ENCODE peak calls at places on chromosomes 1 and 21, in five cellular contexts. K, C, O, A and Q are unnamed samples.

GRCh38 chr1:207808322-207808705 is 56.5 kb downstream of the CD46 start:
- DNase-seq in K (no peak), C (no peak), O (no peak), A (no peak), Q (peak; percentile 93)

GRCh38 chr1:6392081-6392879 is 1.3 kb downstream of the ACOT7 start:
- DNase-seq in K (no peak), C (no peak), O (no peak), A (peak; percentile 67), Q (no peak)

GRCh38 chr1:29974345-29974744 is 738.0 kb downstream of the PTPRU start:
- DNase-seq in K (peak; percentile 73), C (peak; percentile 85), O (peak; percentile 68), A (peak; percentile 5), Q (peak; percentile 94)

GRCh38 chr1:64826991-64827390 is 82.1 kb downstream of the RAVER2 start:
- DNase-seq in K (no peak), C (peak; percentile 24), O (no peak), A (peak; percentile 28), Q (no peak)

GRCh38 chr1:223363856-223364684 is at the start of gene SUSD4:
- DNase-seq in K (no peak), C (no peak), O (no peak), A (peak; percentile 41), Q (no peak)

GRCh38 chr1:23423415-23424170 is 955 bp downstream of the TCEA3 start:
- DNase-seq in K (no peak), C (no peak), O (no peak), A (no peak), Q (no peak)

GRCh38 chr21:44067011-44067839 is 40.0 kb upstream of the PWP2 start:
- DNase-seq in K (no peak), C (no peak), O (no peak), A (no peak), Q (no peak)

GRCh38 chr1:174165471-174166137 is 6.3 kb downstream of the RABGAP1L start:
- DNase-seq in K (no peak), C (no peak), O (no peak), A (peak; percentile 71), Q (no peak)

GRCh38 chr1:171113377-171113776 is 22.7 kb downstream of the FMO3 start:
- DNase-seq in K (peak; percentile 13), C (no peak), O (no peak), A (no peak), Q (no peak)

GRCh38 chr1:234231061-234231892 is 142.0 kb upstream of the COA6 start:
- DNase-seq in K (no peak), C (no peak), O (no peak), A (no peak), Q (no peak)

GRCh38 chr21:29334717-29335428 is 36.2 kb downstream of the BACH1 start:
- DNase-seq in K (no peak), C (peak; percentile 90), O (peak; percentile 69), A (no peak), Q (no peak)

GRCh38 chr1:154179951-154180687 is 11.8 kb downstream of the TPM3 start:
- DNase-seq in K (no peak), C (no peak), O (no peak), A (peak; percentile 62), Q (no peak)

GRCh38 chr1:203117611-203118575 is 9.6 kb upstream of the ADORA1 start:
- DNase-seq in K (peak; percentile 21), C (peak; percentile 14), O (peak; percentile 72), A (peak; percentile 43), Q (peak; percentile 31)
- TF ChIP-seq CTCF in K (peak; percentile 85), C (peak; percentile 89), O (peak; percentile 71), A (peak; percentile 61), Q (peak; percentile 82)

DNA sequence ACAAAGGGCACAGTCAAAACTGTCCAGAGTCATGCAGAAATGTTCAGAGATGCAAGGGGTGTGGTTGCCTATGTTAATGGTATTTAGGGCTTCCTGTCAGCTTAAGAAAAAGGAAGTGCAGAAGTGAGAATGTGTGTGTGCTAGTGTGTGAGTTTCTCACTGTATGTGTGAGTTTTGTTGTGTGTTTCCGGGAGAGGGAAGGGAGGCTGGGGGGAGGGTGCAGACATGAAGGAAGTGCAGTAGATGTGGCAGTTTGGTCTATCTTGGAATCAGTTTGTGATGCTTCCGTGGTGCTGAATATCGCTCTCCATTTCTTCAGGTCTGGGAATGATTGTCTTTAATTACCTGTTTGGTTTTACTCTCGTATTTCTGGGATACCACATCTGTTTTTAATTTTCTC is 16.5 kb upstream of the ATP6V1G3 start:
- DNase-seq in K (no peak), C (no peak), O (no peak), A (peak; percentile 81), Q (no peak)
- H3K4me3 ChIP-seq in K (no peak overlapping the region), C (no peak overlapping the region), O (no peak overlapping the region), A (no peak overlapping the region), Q (no peak overlapping the region)

DNA sequence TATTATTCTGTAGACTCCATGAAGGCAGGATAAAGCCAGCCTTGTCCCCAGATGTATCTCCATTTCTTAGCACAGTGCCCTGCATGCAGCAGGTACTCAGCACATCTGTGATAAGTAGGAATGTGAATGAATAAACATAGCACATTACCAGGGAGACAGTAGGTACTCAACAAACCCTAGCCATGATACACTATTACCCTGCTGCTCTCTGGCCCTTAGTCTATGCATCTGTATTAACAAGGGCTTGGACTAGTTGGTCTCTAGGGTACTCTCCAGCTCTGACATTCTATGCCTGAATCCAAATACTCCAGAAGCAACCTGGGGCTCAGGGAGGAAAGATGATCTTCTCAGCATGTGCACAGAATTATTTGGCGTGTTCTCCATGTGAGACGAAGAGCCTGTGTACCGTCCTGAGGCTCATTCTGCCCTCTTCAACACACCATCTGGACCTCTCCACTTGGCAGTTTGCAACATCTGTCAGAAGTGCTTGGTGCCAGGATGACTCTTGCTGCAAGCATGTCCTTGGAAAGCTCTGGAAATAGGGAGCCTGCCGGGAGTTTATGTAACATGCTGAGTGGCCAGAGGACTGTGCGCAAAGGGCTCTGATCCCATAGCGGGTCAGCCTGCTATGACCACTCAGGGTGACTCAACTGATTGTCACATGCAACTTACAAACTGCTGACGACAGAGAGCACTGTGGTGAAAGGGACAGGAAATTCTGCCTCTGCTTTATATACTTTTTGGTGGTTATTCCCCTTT is 228.2 kb upstream of the USP24 start:
- DNase-seq in K (peak; percentile 96), C (peak; percentile 97), O (peak; percentile 98), A (no peak), Q (peak; percentile 75)
- TF ChIP-seq CTCF in K (no peak), C (no peak), O (no peak), A (no peak), Q (no peak)

DNA sequence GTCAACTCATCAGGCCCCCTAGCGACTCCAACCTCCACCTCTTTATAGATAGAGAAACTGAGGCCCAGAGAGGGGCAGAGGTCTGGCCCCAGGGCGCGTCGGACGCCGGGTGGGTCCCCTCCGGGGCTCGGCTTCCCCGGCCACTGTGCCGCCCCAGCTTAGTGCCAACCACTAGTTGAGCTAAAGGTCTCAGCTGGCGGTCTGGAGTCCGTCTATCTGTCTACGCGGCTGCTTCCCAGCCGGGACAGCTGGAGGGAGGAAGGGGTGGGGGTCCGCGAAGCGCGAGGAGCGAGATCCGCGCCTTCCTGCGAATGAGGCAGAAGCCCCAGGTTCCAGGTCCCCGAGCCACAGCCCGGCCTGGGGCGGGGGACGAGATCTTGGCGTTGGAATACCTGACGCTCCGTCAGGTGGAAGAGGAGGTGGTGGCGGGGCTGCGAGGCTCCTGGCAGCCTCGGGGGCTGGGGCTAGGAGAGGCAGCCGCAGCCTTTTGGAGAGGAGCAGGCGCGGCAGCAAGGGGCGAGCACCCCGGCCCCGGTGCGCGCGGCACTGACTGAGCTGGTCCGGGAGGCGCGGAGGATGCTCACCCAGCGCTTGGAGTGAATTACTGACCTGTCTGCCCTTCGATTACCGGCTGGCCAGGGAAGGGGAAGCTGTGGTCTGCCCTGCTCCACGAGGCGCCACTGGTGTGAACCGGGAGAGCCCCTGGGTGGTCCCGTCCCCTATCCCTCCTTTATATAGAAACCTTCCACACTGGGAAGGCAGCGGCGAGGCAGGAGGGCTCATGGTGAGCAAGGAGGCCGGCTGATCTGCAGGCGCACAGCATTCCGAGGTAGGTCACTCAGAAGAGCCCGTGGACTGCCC is 948 bp downstream of the PODN start:
- DNase-seq in K (no peak), C (no peak), O (no peak), A (no peak), Q (no peak)
- H3K4me3 ChIP-seq in K (peak overlapping the region; percentile 74), C (peak overlapping the region; percentile 51), O (peak overlapping the region; percentile 64), A (no peak overlapping the region), Q (no peak overlapping the region)

DNA sequence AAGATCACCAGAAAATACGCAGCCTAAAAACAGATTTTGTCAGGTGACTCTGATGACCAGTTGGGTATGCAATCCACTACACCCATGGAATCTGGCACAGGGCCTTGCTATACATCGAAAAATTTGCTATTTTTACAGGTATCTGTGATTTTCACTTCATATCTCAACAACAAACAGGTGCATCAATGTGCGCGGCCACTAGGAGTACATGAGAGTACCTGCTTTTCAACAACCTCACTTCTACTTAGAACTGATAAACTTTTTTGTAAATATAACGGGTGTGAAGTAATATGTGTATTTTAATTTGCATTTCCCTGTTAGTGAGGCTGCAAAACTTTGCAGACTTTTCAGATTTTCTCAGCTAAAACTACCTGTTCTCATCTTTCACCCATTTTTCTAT is 80.8 kb downstream of the SLC45A1 start:
- DNase-seq in K (no peak), C (no peak), O (no peak), A (peak; percentile 17), Q (no peak)
- TF ChIP-seq CTCF in K (no peak), C (peak; percentile 38), O (no peak), A (no peak), Q (no peak)

DNA sequence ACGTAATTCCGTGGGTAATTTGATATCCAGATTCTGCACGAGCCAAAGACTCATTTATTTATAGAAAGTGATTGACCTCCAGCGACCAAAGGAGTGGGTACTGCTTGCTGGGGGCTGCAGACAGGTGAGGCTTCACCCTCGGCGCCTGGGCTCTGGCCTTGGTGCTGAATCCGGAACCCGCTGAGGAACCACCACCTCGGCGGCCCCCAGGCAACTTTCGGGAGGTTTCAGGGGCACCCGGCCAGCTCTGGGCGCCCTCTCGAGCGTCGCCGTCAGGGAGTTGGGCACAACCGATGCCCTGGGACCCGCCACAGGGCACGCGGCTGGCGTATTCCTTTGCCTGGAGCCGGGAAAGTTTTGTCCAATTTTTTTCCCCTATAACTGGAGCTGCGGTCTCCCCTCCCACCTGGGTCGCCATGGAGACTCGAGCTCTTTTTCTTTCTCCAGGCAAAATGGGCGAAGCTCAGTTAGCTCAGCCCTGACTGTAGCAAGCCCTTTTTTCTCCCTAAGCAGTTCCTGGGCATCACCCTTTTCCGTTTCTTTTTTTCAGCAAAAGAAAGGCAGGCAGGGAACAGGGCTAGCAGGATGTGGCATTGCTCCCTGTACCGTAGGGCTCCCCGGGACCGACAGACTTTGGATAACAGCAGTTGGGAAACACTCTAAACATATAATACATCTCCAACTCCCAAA is 1.9 kb downstream of the KCNJ6 start:
- DNase-seq in K (no peak), C (peak; percentile 3), O (peak; percentile 15), A (peak; percentile 5), Q (no peak)
- H3K4me3 ChIP-seq in K (no peak overlapping the region), C (no peak overlapping the region), O (no peak overlapping the region), A (no peak overlapping the region), Q (no peak overlapping the region)

GRCh38 chr1:161365207-161365606 is 2.5 kb downstream of the CFAP126 start:
- DNase-seq in K (no peak), C (no peak), O (no peak), A (no peak), Q (no peak)

GRCh38 chr1:161373442-161373841 is 5.8 kb upstream of the CFAP126 start:
- DNase-seq in K (no peak), C (no peak), O (no peak), A (no peak), Q (no peak)

GRCh38 chr1:161364332-161364731 is 3.3 kb downstream of the CFAP126 start:
- DNase-seq in K (no peak), C (no peak), O (no peak), A (no peak), Q (no peak)

GRCh38 chr1:161367684-161368398 is at the start of gene CFAP126:
- DNase-seq in K (no peak), C (peak; percentile 87), O (peak; percentile 87), A (peak; percentile 81), Q (peak; percentile 83)
- TF ChIP-seq CTCF in K (no peak), C (peak; percentile 20), O (peak; percentile 21), A (no peak), Q (no peak)